ENCODE peak calls at places on chromosomes 6 and 20, in ten cellular contexts. V is H1, T is HCT116, C is breast epithelium, B is K562, M is stomach, H is endothelial cell of umbilical vein, D is GM12878, Y is esophagus muscularis mucosa, R is HL-60. L is an unnamed sample.

GRCh38 chr6:162963861-162964260 is 236.1 kb downstream of the PACRG start:
- DNase-seq in V (no peak), T (no peak), C (no peak), B (no peak), M (no peak), H (no peak), D (no peak), Y (no peak), R (no peak), L (no peak)

GRCh38 chr6:21109421-21110178 is 484.0 kb upstream of the SOX4 start:
- DNase-seq in V (no peak), T (peak), C (no peak), B (peak), M (no peak), H (peak), D (peak), Y (no peak), R (no peak), L (no peak)

GRCh38 chr6:155939253-155939652 is 483.6 kb upstream of the NOX3 start:
- DNase-seq in V (no peak), T (no peak), C (no peak), B (no peak), M (no peak), H (no peak), D (no peak), Y (no peak), R (no peak), L (no peak)

GRCh38 chr6:52389626-52390360 is 27.8 kb downstream of the PAQR8 start:
- DNase-seq in V (no peak), T (peak), C (no peak), B (peak), M (peak), H (peak), D (peak), Y (no peak), R (no peak), L (peak)

GRCh38 chr20:408843-409696 is 971 bp downstream of the RBCK1 start:
- DNase-seq in V (no peak), T (no peak), C (no peak), B (peak), M (no peak), H (peak), D (no peak), Y (no peak), R (no peak), L (no peak)

GRCh38 chr6:110295451-110296145 is 62.6 kb downstream of the METTL24 start:
- DNase-seq in V (no peak), T (no peak), C (no peak), B (no peak), M (no peak), H (no peak), D (no peak), Y (no peak), R (no peak), L (no peak)

GRCh38 chr20:12171927-12172581 is 254.4 kb downstream of the BTBD3 start:
- DNase-seq in V (no peak), T (no peak), C (no peak), B (no peak), M (no peak), H (no peak), D (no peak), Y (no peak), R (no peak), L (no peak)

GRCh38 chr6:98724537-98724936 is 109.8 kb upstream of the POU3F2 start:
- DNase-seq in V (no peak), T (no peak), C (no peak), B (no peak), M (no peak), H (no peak), D (no peak), Y (no peak), R (no peak), L (no peak)

GRCh38 chr6:25485820-25486559 is 166.0 kb upstream of the SCGN start:
- DNase-seq in V (no peak), T (no peak), C (no peak), B (peak), M (peak), H (peak), D (no peak), Y (no peak), R (no peak), L (no peak)

GRCh38 chr6:16079354-16079753 is 49.5 kb upstream of the MYLIP start:
- DNase-seq in V (no peak), T (no peak), C (no peak), B (no peak), M (no peak), H (no peak), D (no peak), Y (no peak), R (no peak), L (no peak)

GRCh38 chr6:42349753-42350573 is 101.8 kb downstream of the TRERF1 start:
- DNase-seq in V (no peak), T (no peak), C (no peak), B (no peak), M (no peak), H (no peak), D (no peak), Y (no peak), R (no peak), L (no peak)

GRCh38 chr6:44386364-44386928 is 1.1 kb upstream of the CDC5L start:
- DNase-seq in V (no peak), T (no peak), C (peak), B (peak), M (peak), H (no peak), D (no peak), Y (no peak), R (no peak), L (no peak)

GRCh38 chr6:132919476-132919875 is 105.1 kb downstream of the RPS12 start:
- DNase-seq in V (no peak), T (no peak), C (peak), B (no peak), M (peak), H (peak), D (no peak), Y (no peak), R (no peak), L (no peak)

GRCh38 chr6:18118330-18118729 is 4.1 kb downstream of the NHLRC1 start:
- DNase-seq in V (no peak), T (no peak), C (no peak), B (no peak), M (no peak), H (no peak), D (no peak), Y (no peak), R (no peak), L (no peak)

GRCh38 chr20:13348301-13349239 is 127.5 kb downstream of the ISM1 start:
- DNase-seq in V (no peak), T (no peak), C (no peak), B (no peak), M (no peak), H (no peak), D (no peak), Y (no peak), R (no peak), L (no peak)

GRCh38 chr20:24786096-24786495 is 163.0 kb upstream of the CST7 start:
- DNase-seq in V (no peak), T (no peak), C (no peak), B (no peak), M (no peak), H (no peak), D (no peak), Y (no peak), R (no peak), L (peak)

GRCh38 chr6:167455371-167455770 is 130.5 kb downstream of the TTLL2 start:
- DNase-seq in V (no peak), T (no peak), C (no peak), B (no peak), M (no peak), H (no peak), D (no peak), Y (no peak), R (no peak), L (no peak)

GRCh38 chr6:37860226-37860839 is 40.8 kb downstream of the ZFAND3 start:
- DNase-seq in V (no peak), T (peak), C (no peak), B (peak), M (no peak), H (peak), D (no peak), Y (no peak), R (no peak), L (no peak)

GRCh38 chr20:22394583-22394982 is 189.8 kb downstream of the FOXA2 start:
- DNase-seq in V (no peak), T (no peak), C (no peak), B (no peak), M (no peak), H (no peak), D (no peak), Y (no peak), R (no peak), L (no peak)

GRCh38 chr6:117676577-117677218 is 1.4 kb downstream of the NUS1 start:
- DNase-seq in V (no peak), T (no peak), C (no peak), B (no peak), M (no peak), H (no peak), D (no peak), Y (no peak), R (no peak), L (no peak)

GRCh38 chr20:5410450-5410849 is 93.7 kb upstream of the PROKR2 start:
- DNase-seq in V (no peak), T (no peak), C (no peak), B (no peak), M (no peak), H (no peak), D (no peak), Y (no peak), R (no peak), L (no peak)

GRCh38 chr6:45212976-45213375 is 115.2 kb upstream of the RUNX2 start:
- DNase-seq in V (no peak), T (no peak), C (no peak), B (no peak), M (no peak), H (peak), D (no peak), Y (no peak), R (no peak), L (no peak)

GRCh38 chr6:43836507-43836906 is 66.5 kb downstream of the VEGFA start:
- DNase-seq in V (no peak), T (no peak), C (no peak), B (peak), M (no peak), H (no peak), D (no peak), Y (no peak), R (no peak), L (no peak)

GRCh38 chr6:110342759-110343158 is 15.4 kb downstream of the METTL24 start:
- DNase-seq in V (no peak), T (no peak), C (no peak), B (no peak), M (no peak), H (no peak), D (no peak), Y (no peak), R (no peak), L (no peak)

GRCh38 chr6:44564906-44565524 is 177.5 kb downstream of the CDC5L start:
- DNase-seq in V (no peak), T (no peak), C (no peak), B (no peak), M (no peak), H (no peak), D (no peak), Y (no peak), R (no peak), L (peak)

GRCh38 chr6:97399208-97399607 is 116.2 kb upstream of the MMS22L start:
- DNase-seq in V (no peak), T (no peak), C (no peak), B (no peak), M (no peak), H (no peak), D (no peak), Y (no peak), R (no peak), L (no peak)

GRCh38 chr20:59828478-59829414 is 104.7 kb downstream of the SYCP2 start:
- DNase-seq in V (peak), T (no peak), C (peak), B (no peak), M (no peak), H (no peak), D (no peak), Y (peak), R (no peak), L (peak)

DNA sequence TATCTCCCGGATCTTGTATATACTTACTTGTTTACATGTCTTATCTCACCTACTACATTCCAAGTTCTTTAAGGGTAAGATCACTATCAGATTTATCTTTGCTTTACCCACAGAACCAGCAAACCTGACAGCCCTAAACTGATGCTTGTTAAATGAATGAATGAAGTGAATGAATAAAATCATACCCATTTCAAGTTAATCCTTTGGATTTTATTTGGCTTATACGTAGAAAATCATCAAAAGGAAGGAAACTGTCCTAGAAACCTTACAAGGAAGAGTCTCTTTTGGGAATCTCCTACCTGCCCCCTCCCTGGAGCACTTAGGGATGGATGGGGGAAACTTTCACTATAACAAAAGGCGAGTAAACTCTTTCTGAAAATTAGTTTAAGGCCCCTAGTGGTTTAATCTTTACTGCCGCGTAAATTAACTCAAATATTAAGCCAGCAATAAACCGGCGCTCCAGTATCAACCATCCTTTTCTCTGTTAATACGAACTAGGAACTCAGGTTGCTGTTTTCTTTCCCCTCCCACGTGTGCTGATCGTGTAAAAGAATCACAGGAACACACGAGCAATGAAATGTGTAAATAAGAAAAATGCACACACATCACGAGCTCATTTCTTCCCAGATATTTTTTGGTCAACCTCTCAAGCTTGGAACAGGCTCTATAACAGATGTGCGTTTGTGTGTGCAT is 1.2 kb upstream of the UTRN start:
- DNase-seq in V (no peak), T (no peak), C (no peak), B (no peak), M (no peak), H (peak), D (no peak), Y (no peak), R (peak), L (no peak)
- TF ChIP-seq CTCF in V (no peak), T (no peak), C (no peak), B (no peak), M (peak), H (peak), D (no peak), Y (no peak), R (no peak), L (no peak)

GRCh38 chr6:143694013-143694412 is 16.2 kb downstream of the PHACTR2 start:
- DNase-seq in V (no peak), T (no peak), C (no peak), B (no peak), M (no peak), H (no peak), D (no peak), Y (no peak), R (no peak), L (no peak)

GRCh38 chr6:143691155-143691554 is 13.4 kb downstream of the PHACTR2 start:
- DNase-seq in V (no peak), T (no peak), C (no peak), B (no peak), M (no peak), H (no peak), D (no peak), Y (no peak), R (no peak), L (no peak)

GRCh38 chr6:143689852-143690251 is 12.1 kb downstream of the PHACTR2 start:
- DNase-seq in V (no peak), T (no peak), C (no peak), B (no peak), M (no peak), H (no peak), D (no peak), Y (no peak), R (no peak), L (no peak)

GRCh38 chr6:143692696-143693095 is 14.9 kb downstream of the PHACTR2 start:
- DNase-seq in V (no peak), T (no peak), C (no peak), B (no peak), M (no peak), H (no peak), D (no peak), Y (no peak), R (no peak), L (no peak)

DNA sequence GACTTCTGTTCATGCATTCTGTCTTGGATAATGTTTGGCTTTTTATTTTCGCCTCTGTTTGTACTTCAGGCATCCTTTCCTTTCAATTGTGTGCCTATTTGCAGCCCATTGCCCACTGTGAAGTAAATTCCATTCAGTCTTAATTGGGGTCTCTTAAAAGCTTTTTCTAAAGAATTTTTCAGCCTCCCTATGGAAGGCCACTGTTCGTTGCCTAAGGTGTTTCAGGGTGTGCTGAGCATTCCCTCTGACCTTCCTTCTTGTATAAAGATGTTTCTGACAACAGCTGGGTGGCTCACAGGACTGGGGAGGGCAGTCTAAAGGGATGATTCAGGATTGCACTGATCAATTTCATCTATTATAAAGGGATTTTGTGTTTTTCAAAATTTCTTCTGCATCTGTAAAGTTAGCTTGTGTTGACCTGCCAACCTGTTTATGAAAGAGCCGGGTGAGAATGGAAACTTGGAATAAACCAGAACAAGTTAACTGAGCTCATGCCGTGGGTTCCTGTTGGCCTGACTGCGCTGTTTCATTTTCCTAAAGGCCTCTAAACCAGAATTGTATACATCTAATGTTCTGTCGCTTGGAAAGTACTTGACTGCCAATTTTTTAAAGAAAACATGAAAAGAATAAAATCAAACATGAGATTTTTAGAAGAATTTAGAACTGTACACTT is 14.3 kb downstream of the PHACTR2 start:
- DNase-seq in V (no peak), T (no peak), C (no peak), B (no peak), M (no peak), H (no peak), D (no peak), Y (no peak), R (no peak), L (no peak)
- H3K4me3 ChIP-seq in V (no peak), T (no peak), C (no peak), B (no peak), M (no peak), H (no peak), D (no peak), Y (no peak), R (no peak), L (no peak)

GRCh38 chr6:118787746-118788419 is 106.1 kb upstream of the ASF1A start:
- DNase-seq in V (no peak), T (no peak), C (no peak), B (no peak), M (no peak), H (peak), D (no peak), Y (no peak), R (no peak), L (no peak)

GRCh38 chr6:118786696-118787453 is 107.1 kb upstream of the ASF1A start:
- DNase-seq in V (no peak), T (no peak), C (no peak), B (no peak), M (no peak), H (no peak), D (no peak), Y (no peak), R (no peak), L (no peak)

GRCh38 chr6:118789419-118789818 is 104.5 kb upstream of the ASF1A start:
- DNase-seq in V (no peak), T (no peak), C (no peak), B (no peak), M (no peak), H (no peak), D (no peak), Y (no peak), R (no peak), L (no peak)

GRCh38 chr6:118791499-118791898 is 102.5 kb upstream of the ASF1A start:
- DNase-seq in V (no peak), T (no peak), C (no peak), B (no peak), M (no peak), H (no peak), D (no peak), Y (no peak), R (no peak), L (no peak)

DNA sequence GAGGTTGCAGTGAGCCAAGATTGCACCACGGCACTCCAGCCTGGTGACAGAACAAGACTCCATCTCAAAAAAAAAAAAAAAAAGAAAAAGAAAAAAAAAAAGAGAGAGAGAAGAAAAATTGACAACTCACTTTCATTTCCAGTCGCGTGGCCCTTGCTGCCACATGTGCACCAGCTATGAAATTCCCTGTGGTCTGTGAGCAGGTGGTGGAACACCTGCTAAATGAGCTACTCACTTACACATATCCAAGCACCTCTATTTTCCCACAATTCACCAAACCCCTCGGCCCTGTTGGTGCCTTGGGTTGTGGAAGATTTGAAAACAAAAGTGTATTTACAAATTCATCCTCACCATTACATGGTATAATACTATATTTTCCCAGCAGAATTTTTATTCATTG is 105.2 kb upstream of the ASF1A start:
- DNase-seq in V (no peak), T (no peak), C (no peak), B (no peak), M (no peak), H (no peak), D (no peak), Y (no peak), R (no peak), L (no peak)
- TF ChIP-seq POLR2AphosphoS5 in V (no peak), T (no peak), C (no peak), B (no peak), M (no peak), H (no peak), D (no peak), Y (no peak), R (no peak), L (no peak)

GRCh38 chr6:160933256-160933655 is 58.3 kb upstream of the MAP3K4 start:
- DNase-seq in V (no peak), T (no peak), C (no peak), B (peak), M (no peak), H (no peak), D (no peak), Y (no peak), R (no peak), L (no peak)
- TF ChIP-seq CTCF in V (peak), T (peak), C (no peak), B (peak), M (no peak), H (no peak), D (no peak), Y (no peak), R (no peak), L (no peak)

DNA sequence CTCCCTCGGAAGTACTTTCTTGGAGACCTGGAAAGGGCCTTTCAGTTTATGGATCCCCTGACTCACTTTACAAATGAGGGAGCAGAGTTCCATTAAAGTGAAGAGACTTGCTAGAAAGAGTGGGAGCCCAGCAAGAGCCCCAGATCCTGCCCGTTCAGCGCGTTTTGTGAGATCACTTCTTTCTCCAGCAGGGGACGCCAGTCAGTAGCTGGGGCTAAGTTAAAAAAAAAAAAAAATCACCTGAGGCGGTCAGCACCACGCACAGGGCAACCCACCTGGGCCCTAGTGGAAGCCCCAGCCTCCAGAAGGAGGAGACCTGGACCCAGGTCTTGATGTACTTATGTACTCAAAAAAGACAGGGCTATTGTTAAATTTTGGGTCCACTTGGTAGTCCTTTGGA is 274.5 kb upstream of the RNF24 start:
- DNase-seq in V (no peak), T (peak), C (no peak), B (no peak), M (no peak), H (no peak), D (no peak), Y (no peak), R (no peak), L (no peak)
- H3K4me3 ChIP-seq in V (no peak), T (no peak), C (no peak), B (no peak), M (no peak), H (no peak), D (no peak), Y (no peak), R (no peak), L (no peak)

DNA sequence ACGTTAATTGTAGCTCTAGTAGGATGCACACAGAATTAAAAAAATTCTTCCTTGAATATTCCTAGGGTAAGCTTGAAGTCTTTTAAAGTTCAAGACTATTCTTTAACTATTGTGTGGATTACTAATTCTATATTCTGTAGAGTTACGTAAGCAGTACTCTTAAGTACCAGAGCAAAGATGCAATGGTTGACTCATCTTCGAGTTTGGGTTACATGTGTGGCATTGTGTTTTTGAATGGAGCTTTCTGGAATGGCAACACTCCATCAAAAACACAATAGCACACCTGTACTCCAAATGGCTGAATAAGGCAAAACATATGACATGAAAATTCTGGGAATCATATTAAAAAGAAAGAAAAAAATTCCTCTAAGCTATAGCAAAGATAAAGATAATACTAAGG is 33.5 kb upstream of the CEP162 start:
- DNase-seq in V (no peak), T (no peak), C (no peak), B (no peak), M (no peak), H (no peak), D (no peak), Y (no peak), R (no peak), L (no peak)
- TF ChIP-seq POLR2AphosphoS5 in V (no peak), T (no peak), C (no peak), B (no peak), M (no peak), H (no peak), D (no peak), Y (no peak), R (no peak), L (no peak)